ENCODE peak calls at places on chromosomes 13 and 19, in five cellular contexts. I is GM23338, D is HepG2, W is HCT116, U is K562. T is an unnamed sample.

GRCh38 chr19:9823816-9824215 is 3.9 kb upstream of the UBL5 start:
- DNase-seq in I (no peak), D (no peak), W (no peak), U (no peak), T (no peak)

GRCh38 chr13:113616991-113617749 is 32.6 kb downstream of the TFDP1 start:
- DNase-seq in I (peak), D (no peak), W (no peak), U (no peak), T (peak)

GRCh38 chr19:12996542-12997094 is 1.3 kb downstream of the NFIX start:
- DNase-seq in I (peak), D (peak), W (no peak), U (peak), T (no peak)

GRCh38 chr13:48214519-48215121 is 18.4 kb upstream of the ITM2B start:
- DNase-seq in I (no peak), D (no peak), W (no peak), U (no peak), T (no peak)

GRCh38 chr19:15109768-15110417 is 2.7 kb downstream of the SYDE1 start:
- DNase-seq in I (no peak), D (no peak), W (no peak), U (no peak), T (no peak)

GRCh38 chr19:18291590-18292459 is 10.4 kb upstream of the JUND start:
- DNase-seq in I (peak), D (peak), W (no peak), U (peak), T (peak)

GRCh38 chr13:38636756-38637155 is 50.1 kb upstream of the FREM2 start:
- DNase-seq in I (peak), D (no peak), W (no peak), U (no peak), T (no peak)

GRCh38 chr13:80341098-80341701 is at the start of gene SPRY2:
- DNase-seq in I (peak), D (peak), W (peak), U (peak), T (peak)

GRCh38 chr13:114142640-114143490 is 10.4 kb upstream of the RASA3 start:
- DNase-seq in I (no peak), D (no peak), W (no peak), U (peak), T (no peak)

GRCh38 chr19:4375164-4375619 is 25.2 kb downstream of the SH3GL1 start:
- DNase-seq in I (peak), D (peak), W (no peak), U (peak), T (no peak)

GRCh38 chr19:33430674-33431277 is 57.3 kb downstream of the CEBPG start:
- DNase-seq in I (peak), D (peak), W (peak), U (peak), T (peak)

GRCh38 chr19:679418-680286 is 3.5 kb downstream of the FSTL3 start:
- DNase-seq in I (peak), D (no peak), W (no peak), U (peak), T (peak)

GRCh38 chr13:50990540-50991506 is 81.2 kb downstream of the RNASEH2B start:
- DNase-seq in I (peak), D (no peak), W (no peak), U (no peak), T (no peak)

GRCh38 chr13:49655906-49656305 is 27.6 kb downstream of the ARL11 start:
- DNase-seq in I (no peak), D (no peak), W (no peak), U (no peak), T (no peak)

GRCh38 chr13:48317511-48317981 is 14.0 kb downstream of the RB1 start:
- DNase-seq in I (no peak), D (no peak), W (no peak), U (no peak), T (no peak)

GRCh38 chr19:54667217-54667616 is 4.4 kb downstream of the LILRB4 start:
- DNase-seq in I (no peak), D (no peak), W (no peak), U (no peak), T (no peak)

GRCh38 chr13:105759467-105759866 is 776.0 kb downstream of the EFNB2 start:
- DNase-seq in I (no peak), D (no peak), W (no peak), U (no peak), T (no peak)

GRCh38 chr19:41998246-41999020 is 4.4 kb upstream of the ATP1A3 start:
- DNase-seq in I (peak), D (peak), W (peak), U (peak), T (peak)

GRCh38 chr13:109833940-109834339 is 47.6 kb upstream of the IRS2 start:
- DNase-seq in I (no peak), D (no peak), W (no peak), U (no peak), T (no peak)

GRCh38 chr19:48608798-48609263 is 2.3 kb downstream of the SPACA4 start:
- DNase-seq in I (peak), D (peak), W (peak), U (peak), T (no peak)

GRCh38 chr19:42424712-42425131 is 2.5 kb downstream of the LIPE start:
- DNase-seq in I (peak), D (peak), W (no peak), U (no peak), T (no peak)

GRCh38 chr19:38617764-38618589 is at the start of gene MAP4K1:
- DNase-seq in I (peak), D (no peak), W (no peak), U (no peak), T (peak)

GRCh38 chr19:6802336-6803035 is 30.0 kb downstream of the VAV1 start:
- DNase-seq in I (peak), D (no peak), W (peak), U (no peak), T (peak)

GRCh38 chr19:55700813-55701212 is 25.8 kb downstream of the EPN1 start:
- DNase-seq in I (no peak), D (no peak), W (no peak), U (no peak), T (no peak)

GRCh38 chr19:37867831-37868230 is 38.6 kb downstream of the WDR87 start:
- DNase-seq in I (no peak), D (no peak), W (no peak), U (no peak), T (no peak)

GRCh38 chr13:89169951-89170350 is 1498.8 kb downstream of the SLITRK5 start:
- DNase-seq in I (no peak), D (no peak), W (no peak), U (no peak), T (no peak)

GRCh38 chr19:30785728-30786127 is 413.5 kb downstream of the ZNF536 start:
- DNase-seq in I (peak), D (no peak), W (no peak), U (no peak), T (no peak)

GRCh38 chr19:14081797-14082674 is 3.5 kb downstream of the C19orf67 start:
- DNase-seq in I (no peak), D (no peak), W (no peak), U (no peak), T (no peak)

GRCh38 chr13:111912453-111912866 is 154.5 kb upstream of the SOX1 start:
- DNase-seq in I (no peak), D (no peak), W (no peak), U (no peak), T (no peak)

GRCh38 chr19:18388328-18389094 is 2.6 kb downstream of the GDF15 start:
- DNase-seq in I (peak), D (peak), W (no peak), U (peak), T (peak)

GRCh38 chr13:68272652-68273051 is 1042.5 kb upstream of the PCDH9 start:
- DNase-seq in I (no peak), D (no peak), W (no peak), U (no peak), T (no peak)

GRCh38 chr13:101474419-101474957 is 22.0 kb downstream of the ITGBL1 start:
- DNase-seq in I (peak), D (no peak), W (no peak), U (no peak), T (no peak)

GRCh38 chr13:68993154-68993553 is 1114.5 kb upstream of the ATXN8OS start:
- DNase-seq in I (no peak), D (no peak), W (no peak), U (no peak), T (no peak)

GRCh38 chr19:20182232-20182785 is 15.3 kb downstream of the ZNF486 start:
- DNase-seq in I (no peak), D (no peak), W (no peak), U (no peak), T (no peak)

GRCh38 chr19:20179946-20180345 is 12.9 kb downstream of the ZNF486 start:
- DNase-seq in I (no peak), D (no peak), W (no peak), U (no peak), T (no peak)
- TF ChIP-seq POLR2AphosphoS5 in I (no peak), D (no peak), W (no peak), U (no peak), T (no peak)

GRCh38 chr19:5588441-5588840 is 20.7 kb upstream of the TINCR start:
- DNase-seq in I (no peak), D (no peak), W (no peak), U (no peak), T (no peak)

GRCh38 chr19:5587071-5587455 is 19.3 kb upstream of the TINCR start:
- DNase-seq in I (no peak), D (no peak), W (no peak), U (no peak), T (no peak)

GRCh38 chr19:5586300-5587070 is 18.7 kb upstream of the TINCR start:
- DNase-seq in I (no peak), D (no peak), W (no peak), U (no peak), T (no peak)

GRCh38 chr19:5587661-5588060 is 19.9 kb upstream of the TINCR start:
- DNase-seq in I (no peak), D (no peak), W (no peak), U (no peak), T (no peak)

DNA sequence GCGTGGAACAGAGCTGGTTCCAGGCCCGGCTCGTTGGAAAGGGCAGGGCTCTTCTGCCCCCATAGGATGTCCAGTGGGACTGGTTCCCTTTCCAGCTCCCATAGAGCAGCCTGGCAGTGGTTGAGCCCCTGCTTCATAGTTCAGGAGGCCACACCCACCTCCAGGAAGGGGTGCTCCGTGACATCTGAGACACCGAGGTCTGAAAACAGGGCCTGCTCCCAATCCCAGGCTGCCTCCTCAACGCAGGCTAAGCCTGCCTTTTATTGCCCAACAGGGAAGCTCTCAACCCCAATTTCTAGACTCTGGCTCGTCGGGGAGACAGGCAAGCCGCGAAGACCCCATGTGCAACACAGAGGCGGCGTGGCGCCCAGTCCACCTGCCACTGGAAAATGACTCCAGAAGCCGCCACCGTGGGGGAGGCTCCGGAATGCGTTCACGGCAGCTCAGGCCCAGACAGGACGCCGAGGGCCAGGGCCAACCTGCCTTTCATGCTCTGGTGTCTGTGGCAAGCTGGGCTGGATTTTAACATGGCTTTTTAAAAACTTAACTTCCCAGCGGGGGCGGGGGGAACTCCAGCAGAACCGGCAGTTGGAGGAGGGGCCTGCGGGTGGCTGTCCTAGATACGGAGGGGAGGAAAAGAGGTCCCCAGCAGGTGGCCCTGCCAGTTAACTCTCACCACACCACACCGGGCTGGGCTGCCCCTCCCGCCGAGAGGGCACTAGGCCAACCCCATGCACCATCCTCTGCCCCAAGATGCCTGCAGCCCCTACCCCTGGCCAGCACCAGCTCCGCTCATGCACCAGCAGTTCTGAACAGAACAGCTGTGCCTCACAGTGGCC is 17.9 kb upstream of the TINCR start:
- DNase-seq in I (peak), D (no peak), W (no peak), U (peak), T (no peak)
- TF ChIP-seq REST in I (no peak), D (no peak), W (no peak), U (no peak), T (no peak)

DNA sequence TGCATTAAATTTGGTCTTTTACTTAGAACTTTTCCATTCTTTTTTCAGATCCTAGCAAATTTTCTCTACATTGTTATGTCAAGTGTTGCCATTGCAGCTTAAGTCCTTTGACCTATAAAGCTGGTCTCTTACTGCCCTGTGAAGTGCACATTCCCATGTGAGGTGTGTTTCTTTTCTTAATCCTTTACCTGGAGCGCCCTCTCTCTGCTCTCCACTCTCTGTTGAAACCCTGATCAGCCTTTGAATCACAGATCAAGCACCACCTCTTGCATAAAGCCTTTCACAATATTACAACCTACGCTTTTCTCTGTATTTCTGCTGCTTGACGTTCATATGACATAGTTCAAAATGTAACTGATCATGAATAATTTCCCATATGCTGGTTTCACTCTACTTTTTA is 84.8 kb downstream of the PCDH17 start:
- DNase-seq in I (peak), D (peak), W (no peak), U (no peak), T (no peak)
- TF ChIP-seq POLR2AphosphoS5 in I (no peak), D (no peak), W (no peak), U (no peak), T (no peak)

DNA sequence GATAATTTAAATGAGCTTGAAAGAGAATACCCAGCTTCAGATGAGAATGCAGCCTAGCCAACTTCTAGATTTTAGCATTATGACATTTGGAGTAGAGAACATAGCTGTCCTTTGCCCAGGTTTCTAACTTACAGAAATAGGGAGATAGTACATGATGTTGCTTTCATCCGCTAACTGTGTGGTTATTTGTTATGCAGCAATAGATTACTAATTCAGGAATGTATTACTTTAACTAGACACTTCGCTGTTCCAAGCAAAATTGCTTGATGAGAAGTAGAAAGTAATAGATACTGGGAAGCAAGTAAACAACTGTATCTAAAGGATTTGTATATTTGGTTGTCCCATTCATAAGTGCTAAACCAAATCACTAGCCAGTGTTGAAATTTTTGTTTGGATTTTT is 790.9 kb upstream of the PRR20A start:
- DNase-seq in I (no peak), D (no peak), W (no peak), U (no peak), T (no peak)
- TF ChIP-seq REST in I (no peak), D (no peak), W (no peak), U (no peak), T (no peak)

DNA sequence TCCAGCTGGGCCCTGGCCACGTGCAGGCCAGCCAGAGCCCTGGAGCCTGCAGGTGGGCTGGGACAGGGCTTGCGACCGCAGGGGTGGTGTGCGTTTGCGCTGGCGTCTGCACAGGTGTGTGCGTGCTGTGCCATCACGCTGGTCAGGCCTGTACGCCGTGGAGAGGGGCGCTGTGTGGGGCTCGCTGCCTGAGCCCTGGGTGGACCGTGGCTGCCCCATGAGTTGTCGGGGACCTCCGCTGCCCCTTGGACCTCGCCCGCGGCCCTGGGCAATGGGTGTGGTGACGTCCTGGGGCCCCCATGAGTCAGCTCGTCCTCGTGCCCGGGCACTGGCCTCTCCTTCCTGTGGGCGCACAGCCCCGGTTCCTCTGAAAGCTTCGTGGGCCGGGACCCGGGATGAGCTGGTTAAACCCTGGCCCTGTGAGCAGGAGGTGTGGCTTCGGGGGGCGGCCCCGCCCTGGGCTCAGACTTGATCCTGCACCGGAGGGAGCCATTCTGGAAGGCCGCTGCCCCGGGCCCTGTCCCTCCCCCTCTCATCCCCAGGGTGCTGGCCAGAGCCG is 6.8 kb downstream of the CSNK1G2 start:
- DNase-seq in I (peak), D (no peak), W (no peak), U (no peak), T (no peak)
- TF ChIP-seq POLR2AphosphoS5 in I (no peak), D (no peak), W (no peak), U (no peak), T (no peak)

GRCh38 chr13:27619711-27620376 is 485 bp downstream of the LNX2 start:
- DNase-seq in I (peak), D (peak), W (no peak), U (no peak), T (no peak)
- TF ChIP-seq REST in I (no peak), D (no peak), W (no peak), U (no peak), T (peak)

T was measured in HL-60.